ENCODE peak calls at places on chromosomes 1 and 21, in five cellular contexts. One of them, this sample, is unnamed.
A peak's percentile ranks its signal among the peaks of the same experiment; 100 is the strongest.

GRCh38 chr1:54567961-54568360 is 19.9 kb downstream of the ACOT11 start:
- DNase-seq in ovary: no peak
- DNase-seq in A549: no peak
- DNase-seq in spleen: no peak
- DNase-seq in stomach: no peak
- DNase-seq in this sample: peak; percentile 35

GRCh38 chr1:173020138-173020742 is 30.5 kb downstream of the TNFSF18 start:
- DNase-seq in spleen: no peak
- DNase-seq in stomach: no peak
- DNase-seq in ovary: no peak
- DNase-seq in A549: no peak
- DNase-seq in this sample: no peak

GRCh38 chr1:63779338-63779819 is 5.6 kb downstream of the ROR1 start:
- DNase-seq in spleen: no peak
- DNase-seq in A549: no peak
- DNase-seq in stomach: no peak
- DNase-seq in ovary: no peak
- DNase-seq in this sample: no peak

GRCh38 chr1:54559771-54560231 is 11.8 kb downstream of the ACOT11 start:
- DNase-seq in stomach: no peak
- DNase-seq in ovary: no peak
- DNase-seq in A549: no peak
- DNase-seq in spleen: peak; percentile 56
- DNase-seq in this sample: peak; percentile 80

GRCh38 chr1:243595527-243596206 is 254.4 kb downstream of the AKT3 start:
- DNase-seq in A549: no peak
- DNase-seq in spleen: no peak
- DNase-seq in ovary: no peak
- DNase-seq in stomach: no peak
- DNase-seq in this sample: no peak

GRCh38 chr1:162072770-162073169 is 3.3 kb downstream of the NOS1AP start:
- DNase-seq in A549: no peak
- DNase-seq in spleen: no peak
- DNase-seq in ovary: no peak
- DNase-seq in stomach: no peak
- DNase-seq in this sample: no peak

GRCh38 chr1:10968411-10968826 is 44.0 kb upstream of the TARDBP start:
- DNase-seq in ovary: no peak
- DNase-seq in A549: no peak
- DNase-seq in spleen: no peak
- DNase-seq in stomach: no peak
- DNase-seq in this sample: no peak

GRCh38 chr1:111192643-111193519 is 7.6 kb downstream of the DENND2D start:
- DNase-seq in ovary: no peak
- DNase-seq in stomach: no peak
- DNase-seq in spleen: no peak
- DNase-seq in A549: no peak
- DNase-seq in this sample: no peak

GRCh38 chr1:13759072-13759471 is 59.1 kb downstream of the PRDM2 start:
- DNase-seq in stomach: no peak
- DNase-seq in spleen: no peak
- DNase-seq in A549: no peak
- DNase-seq in ovary: no peak
- DNase-seq in this sample: no peak

GRCh38 chr1:161019767-161020572 is 982 bp downstream of the F11R start:
- DNase-seq in ovary: no peak
- DNase-seq in A549: no peak
- DNase-seq in spleen: no peak
- DNase-seq in stomach: no peak
- DNase-seq in this sample: peak; percentile 50

GRCh38 chr1:67586596-67586995 is 98.4 kb upstream of the GADD45A start:
- DNase-seq in spleen: no peak
- DNase-seq in stomach: no peak
- DNase-seq in ovary: peak; percentile 34
- DNase-seq in A549: no peak
- DNase-seq in this sample: peak; percentile 62

GRCh38 chr1:228845101-228845500 is 109.8 kb downstream of the RHOU start:
- DNase-seq in A549: no peak
- DNase-seq in ovary: no peak
- DNase-seq in spleen: no peak
- DNase-seq in stomach: no peak
- DNase-seq in this sample: peak; percentile 5

GRCh38 chr21:41399401-41399800 is 26.6 kb upstream of the MX1 start:
- DNase-seq in A549: no peak
- DNase-seq in stomach: no peak
- DNase-seq in ovary: no peak
- DNase-seq in spleen: no peak
- DNase-seq in this sample: peak; percentile 46

GRCh38 chr1:158067651-158068050 is 74.2 kb downstream of the KIRREL1 start:
- DNase-seq in stomach: no peak
- DNase-seq in A549: no peak
- DNase-seq in ovary: no peak
- DNase-seq in spleen: no peak
- DNase-seq in this sample: no peak

GRCh38 chr1:101506541-101507164 is 269.8 kb downstream of the S1PR1 start:
- DNase-seq in A549: peak; percentile 6
- DNase-seq in spleen: no peak
- DNase-seq in stomach: no peak
- DNase-seq in ovary: no peak
- DNase-seq in this sample: no peak

GRCh38 chr1:19828546-19828945 is 13.5 kb upstream of the RNF186 start:
- DNase-seq in spleen: no peak
- DNase-seq in ovary: no peak
- DNase-seq in stomach: no peak
- DNase-seq in A549: no peak
- DNase-seq in this sample: no peak

GRCh38 chr21:23475518-23476189 is 2131.6 kb downstream of the MRPL39 start:
- DNase-seq in stomach: no peak
- DNase-seq in ovary: no peak
- DNase-seq in spleen: no peak
- DNase-seq in A549: no peak
- DNase-seq in this sample: no peak
- TF ChIP-seq CTCF in stomach: no peak
- TF ChIP-seq CTCF in ovary: no peak
- TF ChIP-seq CTCF in spleen: no peak
- TF ChIP-seq CTCF in A549: no peak
- TF ChIP-seq CTCF in this sample: no peak

GRCh38 chr1:182600036-182600713 is 4.0 kb downstream of the RGS16 start:
- DNase-seq in A549: no peak
- DNase-seq in ovary: no peak
- DNase-seq in spleen: no peak
- DNase-seq in stomach: no peak
- DNase-seq in this sample: no peak
- TF ChIP-seq POLR2A in A549: no peak
- TF ChIP-seq POLR2A in ovary: no peak
- TF ChIP-seq POLR2A in spleen: no peak
- TF ChIP-seq POLR2A in stomach: no peak
- TF ChIP-seq POLR2A in this sample: no peak

GRCh38 chr1:2522230-2522629 is 4.2 kb downstream of the PANK4 start:
- DNase-seq in ovary: no peak
- DNase-seq in spleen: no peak
- DNase-seq in stomach: no peak
- DNase-seq in A549: no peak
- DNase-seq in this sample: no peak

GRCh38 chr1:2525896-2526823 is at the start of gene PANK4:
- DNase-seq in stomach: peak; percentile 95
- DNase-seq in A549: peak; percentile 80
- DNase-seq in spleen: peak; percentile 98
- DNase-seq in ovary: peak; percentile 90
- DNase-seq in this sample: peak; percentile 98

GRCh38 chr1:2525524-2525895 is 886 bp downstream of the PANK4 start:
- DNase-seq in ovary: no peak
- DNase-seq in stomach: no peak
- DNase-seq in spleen: no peak
- DNase-seq in A549: no peak
- DNase-seq in this sample: no peak

GRCh38 chr1:2523191-2523890 is 3.1 kb downstream of the PANK4 start:
- DNase-seq in stomach: no peak
- DNase-seq in A549: no peak
- DNase-seq in spleen: no peak
- DNase-seq in ovary: no peak
- DNase-seq in this sample: no peak

GRCh38 chr1:2523891-2524609 is 2.3 kb downstream of the PANK4 start:
- DNase-seq in stomach: no peak
- DNase-seq in A549: no peak
- DNase-seq in spleen: no peak
- DNase-seq in ovary: no peak
- DNase-seq in this sample: no peak
- H3K4me3 ChIP-seq in stomach: peak overlapping the region; percentile 97
- H3K4me3 ChIP-seq in A549: no peak overlapping the region
- H3K4me3 ChIP-seq in spleen: peak overlapping the region; percentile 78
- H3K4me3 ChIP-seq in ovary: no peak overlapping the region
- H3K4me3 ChIP-seq in this sample: no peak overlapping the region

GRCh38 chr1:247370786-247371732 is 39.4 kb upstream of the ZNF496 start:
- DNase-seq in stomach: no peak
- DNase-seq in A549: no peak
- DNase-seq in ovary: no peak
- DNase-seq in spleen: no peak
- DNase-seq in this sample: no peak

GRCh38 chr1:247376659-247377058 is 39.3 kb upstream of the NLRP3 start:
- DNase-seq in ovary: no peak
- DNase-seq in spleen: no peak
- DNase-seq in stomach: no peak
- DNase-seq in A549: no peak
- DNase-seq in this sample: no peak

GRCh38 chr1:247371801-247372259 is 40.2 kb upstream of the ZNF496 start:
- DNase-seq in ovary: no peak
- DNase-seq in A549: no peak
- DNase-seq in stomach: no peak
- DNase-seq in spleen: no peak
- DNase-seq in this sample: no peak

GRCh38 chr1:247375747-247376146 is 40.2 kb upstream of the NLRP3 start:
- DNase-seq in A549: no peak
- DNase-seq in ovary: no peak
- DNase-seq in spleen: no peak
- DNase-seq in stomach: no peak
- DNase-seq in this sample: no peak

DNA sequence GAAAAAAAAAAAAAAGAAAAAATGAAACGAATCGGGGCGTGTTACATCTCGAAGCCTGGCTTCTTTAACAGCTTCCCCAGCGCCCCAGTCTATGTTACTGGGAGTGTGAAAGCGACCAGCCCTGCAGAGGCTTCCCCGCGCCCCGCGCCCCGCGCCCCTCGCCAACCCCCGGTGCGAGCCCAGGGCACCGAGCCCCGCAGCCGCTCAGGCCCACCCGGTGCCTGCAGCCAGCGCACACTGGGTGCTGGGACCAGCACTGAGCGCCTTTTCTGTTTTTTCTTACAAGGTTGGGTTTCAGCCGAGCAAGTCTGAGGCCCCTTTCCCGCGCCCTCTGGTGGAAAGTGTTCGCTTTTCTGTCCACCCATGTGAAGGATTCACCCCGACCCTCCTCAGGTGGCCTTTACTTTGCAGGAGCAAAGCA is 42.1 kb upstream of the ZNF496 start:
- DNase-seq in A549: no peak
- DNase-seq in ovary: peak; percentile 58
- DNase-seq in spleen: peak; percentile 82
- DNase-seq in stomach: peak; percentile 48
- DNase-seq in this sample: peak; percentile 88
- TF ChIP-seq CTCF in A549: no peak
- TF ChIP-seq CTCF in ovary: peak; percentile 22
- TF ChIP-seq CTCF in spleen: peak; percentile 40
- TF ChIP-seq CTCF in stomach: peak; percentile 39
- TF ChIP-seq CTCF in this sample: no peak

GRCh38 chr1:2495546-2495945 is 19.5 kb downstream of the PLCH2 start:
- DNase-seq in A549: no peak
- DNase-seq in spleen: no peak
- DNase-seq in stomach: no peak
- DNase-seq in ovary: no peak
- DNase-seq in this sample: no peak
- TF ChIP-seq POLR2A in A549: no peak
- TF ChIP-seq POLR2A in spleen: no peak
- TF ChIP-seq POLR2A in stomach: no peak
- TF ChIP-seq POLR2A in ovary: no peak
- TF ChIP-seq POLR2A in this sample: no peak

DNA sequence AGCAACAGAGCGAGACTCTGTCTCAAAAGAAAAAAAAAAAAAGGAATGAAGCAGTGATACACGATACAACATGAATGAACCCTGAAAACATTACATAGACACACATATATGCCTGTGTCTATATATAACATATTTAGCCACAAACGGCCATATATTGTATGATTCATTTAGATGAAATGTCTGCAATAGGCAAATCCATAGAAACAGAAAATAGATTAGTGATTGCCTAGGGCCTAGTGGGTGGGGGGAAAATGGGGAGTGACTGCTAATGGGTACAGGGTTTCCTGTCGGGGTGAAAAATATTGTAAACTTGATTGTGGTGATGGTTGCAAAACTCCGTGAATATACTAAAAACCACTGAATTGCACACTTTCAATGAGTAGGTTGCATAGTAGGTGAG is 6.0 kb upstream of the H6PD start:
- DNase-seq in ovary: no peak
- DNase-seq in A549: no peak
- DNase-seq in stomach: no peak
- DNase-seq in spleen: no peak
- DNase-seq in this sample: no peak
- H3K4me3 ChIP-seq in ovary: no peak overlapping the region
- H3K4me3 ChIP-seq in A549: no peak overlapping the region
- H3K4me3 ChIP-seq in stomach: no peak overlapping the region
- H3K4me3 ChIP-seq in spleen: no peak overlapping the region
- H3K4me3 ChIP-seq in this sample: no peak overlapping the region

GRCh38 chr1:15031251-15031930 is 122.2 kb upstream of the TMEM51 start:
- DNase-seq in A549: no peak
- DNase-seq in stomach: no peak
- DNase-seq in ovary: no peak
- DNase-seq in spleen: no peak
- DNase-seq in this sample: no peak

GRCh38 chr1:15034656-15035055 is 118.9 kb upstream of the TMEM51 start:
- DNase-seq in stomach: no peak
- DNase-seq in spleen: no peak
- DNase-seq in A549: no peak
- DNase-seq in ovary: no peak
- DNase-seq in this sample: no peak

GRCh38 chr1:15035236-15035635 is 118.3 kb upstream of the TMEM51 start:
- DNase-seq in ovary: no peak
- DNase-seq in A549: no peak
- DNase-seq in stomach: no peak
- DNase-seq in spleen: no peak
- DNase-seq in this sample: no peak

GRCh38 chr1:15036101-15036500 is 117.4 kb upstream of the TMEM51 start:
- DNase-seq in stomach: no peak
- DNase-seq in ovary: no peak
- DNase-seq in spleen: no peak
- DNase-seq in A549: no peak
- DNase-seq in this sample: no peak

GRCh38 chr1:15033264-15033663 is 120.3 kb upstream of the TMEM51 start:
- DNase-seq in spleen: no peak
- DNase-seq in A549: no peak
- DNase-seq in stomach: no peak
- DNase-seq in ovary: no peak
- DNase-seq in this sample: no peak
- TF ChIP-seq CTCF in spleen: no peak
- TF ChIP-seq CTCF in A549: no peak
- TF ChIP-seq CTCF in stomach: no peak
- TF ChIP-seq CTCF in ovary: no peak
- TF ChIP-seq CTCF in this sample: no peak